ENCODE peak calls at places on chromosomes 16 and 17, in nine cellular contexts. J is heart right ventricle; M is NT2/D1; G is kidney tubule cell; F is T follicular helper cell; S is stimulated activated CD8-positive, alpha-beta memory T cell treated with anti-CD3 and anti-CD28 coated beads, Interleukin-4, amount 100 ng/mL, for 24 hours; W is BE2C; O is mucosa of gallbladder; V is left ventricle myocardium inferior. A is an unnamed sample.

GRCh38 chr16:88440111-88440510 is 13.0 kb upstream of the ZFPM1 start:
- DNase-seq in J (no peak), M (no peak), G (no peak), F (no peak), S (no peak), W (no peak), O (no peak), V (no peak), A (no peak)

GRCh38 chr17:33049781-33050414 is 58.3 kb downstream of the SPACA3 start:
- DNase-seq in J (no peak), M (peak; percentile 44), G (peak; percentile 58), F (no peak), S (peak; percentile 4), W (peak; percentile 63), O (peak; percentile 35), V (no peak), A (peak; percentile 51)

GRCh38 chr16:12679660-12680272 is 123.9 kb downstream of the CPPED1 start:
- DNase-seq in J (no peak), M (peak; percentile 47), G (peak; percentile 33), F (no peak), S (no peak), W (no peak), O (no peak), V (no peak), A (no peak)

GRCh38 chr17:80825471-80826345 is 165.9 kb upstream of the CHMP6 start:
- DNase-seq in J (no peak), M (no peak), G (no peak), F (no peak), S (no peak), W (no peak), O (no peak), V (no peak), A (no peak)

GRCh38 chr16:87017388-87018012 is 299.7 kb downstream of the C16orf95 start:
- DNase-seq in J (no peak), M (peak; percentile 18), G (peak; percentile 94), F (no peak), S (no peak), W (no peak), O (no peak), V (no peak), A (no peak)

GRCh38 chr17:49509588-49509917 is 14.5 kb downstream of the NGFR start:
- DNase-seq in J (no peak), M (no peak), G (no peak), F (no peak), S (no peak), W (no peak), O (no peak), V (no peak), A (no peak)

GRCh38 chr17:30155389-30155788 is 38.8 kb downstream of the NSRP1 start:
- DNase-seq in J (no peak), M (no peak), G (no peak), F (no peak), S (no peak), W (no peak), O (no peak), V (no peak), A (no peak)

GRCh38 chr17:17024778-17025300 is 17.4 kb upstream of the MPRIP start:
- DNase-seq in J (peak; percentile 65), M (no peak), G (no peak), F (no peak), S (no peak), W (peak; percentile 87), O (no peak), V (peak; percentile 44), A (no peak)

GRCh38 chr16:31880322-31880979 is 6.8 kb downstream of the ZNF267 start:
- DNase-seq in J (no peak), M (no peak), G (peak; percentile 93), F (peak; percentile 22), S (no peak), W (no peak), O (no peak), V (no peak), A (peak; percentile 73)

GRCh38 chr17:37671813-37672544 is 28.7 kb upstream of the DDX52 start:
- DNase-seq in J (no peak), M (no peak), G (peak; percentile 97), F (no peak), S (no peak), W (no peak), O (no peak), V (no peak), A (no peak)

GRCh38 chr16:1390239-1390638 is 24.3 kb downstream of the UNKL start:
- DNase-seq in J (no peak), M (no peak), G (no peak), F (no peak), S (no peak), W (no peak), O (no peak), V (no peak), A (no peak)

GRCh38 chr17:45243750-45244149 is 18.1 kb downstream of the SPATA32 start:
- DNase-seq in J (no peak), M (no peak), G (peak; percentile 61), F (no peak), S (no peak), W (no peak), O (no peak), V (no peak), A (no peak)

GRCh38 chr17:36950027-36950426 is 1.3 kb downstream of the AATF start:
- DNase-seq in J (no peak), M (no peak), G (no peak), F (no peak), S (no peak), W (no peak), O (no peak), V (no peak), A (no peak)

GRCh38 chr17:55454906-55455474 is 33.4 kb upstream of the MMD start:
- DNase-seq in J (no peak), M (no peak), G (peak; percentile 75), F (no peak), S (no peak), W (no peak), O (no peak), V (no peak), A (no peak)

GRCh38 chr16:57498031-57498430 is 11.7 kb upstream of the DOK4 start:
- DNase-seq in J (no peak), M (no peak), G (no peak), F (no peak), S (no peak), W (no peak), O (no peak), V (no peak), A (no peak)

A was measured in activated CD4-positive, alpha-beta memory T cell treated with anti-CD3 and anti-CD28 coated beads for 36 hours.